ENCODE peak calls at places on chromosome 1, in six cellular contexts. T is HL-60, I is GM04504, A is psoas muscle, M is prostate gland, W is astrocyte of the cerebellum. K is an unnamed sample.

GRCh38 chr1:29416267-29416666 is 179.9 kb downstream of the PTPRU start:
- DNase-seq in T (no peak), I (no peak), A (no peak), M (no peak), W (no peak), K (no peak)

GRCh38 chr1:46364612-46365011 is 24.0 kb downstream of the NSUN4 start:
- DNase-seq in T (no peak), I (peak), A (no peak), M (no peak), W (no peak), K (no peak)

GRCh38 chr1:184755226-184756065 is 788 bp upstream of the EDEM3 start:
- DNase-seq in T (peak), I (no peak), A (no peak), M (no peak), W (peak), K (no peak)

GRCh38 chr1:67721112-67721511 is 36.1 kb downstream of the GADD45A start:
- DNase-seq in T (no peak), I (no peak), A (no peak), M (no peak), W (no peak), K (no peak)

GRCh38 chr1:158115126-158115525 is 65.6 kb upstream of the CD1D start:
- DNase-seq in T (no peak), I (no peak), A (no peak), M (no peak), W (no peak), K (no peak)

GRCh38 chr1:116945421-116945820 is 35.7 kb downstream of the PTGFRN start:
- DNase-seq in T (no peak), I (no peak), A (no peak), M (no peak), W (no peak), K (no peak)

GRCh38 chr1:203663294-203663693 is 36.7 kb downstream of the ATP2B4 start:
- DNase-seq in T (no peak), I (peak), A (no peak), M (no peak), W (peak), K (no peak)

GRCh38 chr1:241608379-241609033 is 31.7 kb downstream of the CHML start:
- DNase-seq in T (no peak), I (no peak), A (no peak), M (no peak), W (no peak), K (no peak)

GRCh38 chr1:155867766-155868165 is 8.4 kb downstream of the SYT11 start:
- DNase-seq in T (no peak), I (no peak), A (no peak), M (no peak), W (no peak), K (no peak)

GRCh38 chr1:178653091-178653490 is 72.0 kb upstream of the RALGPS2 start:
- DNase-seq in T (no peak), I (no peak), A (no peak), M (no peak), W (no peak), K (no peak)

GRCh38 chr1:206029484-206029883 is 5.8 kb upstream of the CTSE start:
- DNase-seq in T (no peak), I (peak), A (peak), M (peak), W (no peak), K (no peak)

GRCh38 chr1:70278710-70279109 is 57.5 kb downstream of the SRSF11 start:
- DNase-seq in T (no peak), I (no peak), A (no peak), M (no peak), W (no peak), K (no peak)

GRCh38 chr1:50603274-50604271 is 180.3 kb upstream of the DMRTA2 start:
- DNase-seq in T (no peak), I (peak), A (no peak), M (peak), W (peak), K (no peak)

GRCh38 chr1:208799186-208799585 is 555.0 kb upstream of the PLXNA2 start:
- DNase-seq in T (no peak), I (no peak), A (no peak), M (no peak), W (no peak), K (no peak)

GRCh38 chr1:211828584-211829342 is 1.8 kb downstream of the LPGAT1 start:
- DNase-seq in T (no peak), I (no peak), A (no peak), M (no peak), W (no peak), K (no peak)

GRCh38 chr1:112721966-112722524 is 6.9 kb upstream of the PPM1J start:
- DNase-seq in T (no peak), I (no peak), A (no peak), M (no peak), W (no peak), K (no peak)

GRCh38 chr1:85544689-85545203 is 35.8 kb upstream of the CCN1 start:
- DNase-seq in T (no peak), I (no peak), A (no peak), M (peak), W (no peak), K (no peak)

GRCh38 chr1:85375422-85375934 is 89.5 kb downstream of the DDAH1 start:
- DNase-seq in T (no peak), I (no peak), A (no peak), M (no peak), W (no peak), K (no peak)

GRCh38 chr1:26848947-26849774 is 13.8 kb upstream of the SFN start:
- DNase-seq in T (no peak), I (peak), A (peak), M (no peak), W (peak), K (no peak)

GRCh38 chr1:164769504-164770148 is 210.6 kb downstream of the PBX1 start:
- DNase-seq in T (no peak), I (no peak), A (no peak), M (no peak), W (no peak), K (no peak)

GRCh38 chr1:111856411-111857135 is 100.9 kb downstream of the DDX20 start:
- DNase-seq in T (no peak), I (no peak), A (no peak), M (peak), W (no peak), K (no peak)

GRCh38 chr1:180194048-180194425 is 36.0 kb upstream of the LHX4 start:
- DNase-seq in T (no peak), I (no peak), A (no peak), M (no peak), W (no peak), K (no peak)

GRCh38 chr1:226308166-226308722 is 720 bp downstream of the LIN9 start:
- DNase-seq in T (peak), I (no peak), A (no peak), M (peak), W (no peak), K (peak)

GRCh38 chr1:113283914-113284313 is 106.4 kb upstream of the MAGI3 start:
- DNase-seq in T (no peak), I (no peak), A (no peak), M (no peak), W (no peak), K (no peak)